ENCODE peak calls at places on chromosomes 1 and 21, in eight cellular contexts. One of them, this sample, is unnamed.

GRCh38 chr1:247218252-247218651 is 37.6 kb upstream of the VN1R5 start:
- DNase-seq in NB4: peak
- DNase-seq in lower lobe of right lung: no peak
- DNase-seq in cardiac muscle cell: no peak
- DNase-seq in cardiac fibroblast: no peak
- DNase-seq in OCI-LY7: no peak
- DNase-seq in Caco-2: no peak
- DNase-seq in astrocyte of the spinal cord: no peak
- DNase-seq in this sample: no peak

GRCh38 chr1:53505401-53505800 is 46.2 kb downstream of the DMRTB1 start:
- DNase-seq in OCI-LY7: no peak
- DNase-seq in lower lobe of right lung: no peak
- DNase-seq in cardiac fibroblast: no peak
- DNase-seq in astrocyte of the spinal cord: no peak
- DNase-seq in NB4: no peak
- DNase-seq in Caco-2: no peak
- DNase-seq in cardiac muscle cell: no peak
- DNase-seq in this sample: no peak

GRCh38 chr1:228490120-228491078 is 3.2 kb downstream of the RNF187 start:
- DNase-seq in OCI-LY7: peak
- DNase-seq in NB4: no peak
- DNase-seq in cardiac muscle cell: no peak
- DNase-seq in lower lobe of right lung: no peak
- DNase-seq in cardiac fibroblast: no peak
- DNase-seq in Caco-2: peak
- DNase-seq in astrocyte of the spinal cord: peak
- DNase-seq in this sample: no peak

GRCh38 chr1:205772607-205773032 is 2.7 kb downstream of the RAB29 start:
- DNase-seq in astrocyte of the spinal cord: no peak
- DNase-seq in Caco-2: no peak
- DNase-seq in lower lobe of right lung: no peak
- DNase-seq in cardiac muscle cell: no peak
- DNase-seq in OCI-LY7: no peak
- DNase-seq in NB4: no peak
- DNase-seq in cardiac fibroblast: no peak
- DNase-seq in this sample: no peak

GRCh38 chr1:161989108-161989507 is 34.6 kb downstream of the OLFML2B start:
- DNase-seq in cardiac muscle cell: no peak
- DNase-seq in NB4: peak
- DNase-seq in OCI-LY7: no peak
- DNase-seq in astrocyte of the spinal cord: no peak
- DNase-seq in cardiac fibroblast: no peak
- DNase-seq in lower lobe of right lung: no peak
- DNase-seq in Caco-2: no peak
- DNase-seq in this sample: no peak

GRCh38 chr1:16886860-16887605 is 8.7 kb upstream of the RNU1-2 start:
- DNase-seq in cardiac muscle cell: no peak
- DNase-seq in astrocyte of the spinal cord: no peak
- DNase-seq in lower lobe of right lung: no peak
- DNase-seq in OCI-LY7: no peak
- DNase-seq in NB4: no peak
- DNase-seq in Caco-2: no peak
- DNase-seq in cardiac fibroblast: no peak
- DNase-seq in this sample: no peak

GRCh38 chr1:44628962-44629756 is 45.1 kb downstream of the TMEM53 start:
- DNase-seq in lower lobe of right lung: no peak
- DNase-seq in NB4: no peak
- DNase-seq in astrocyte of the spinal cord: peak
- DNase-seq in cardiac fibroblast: peak
- DNase-seq in cardiac muscle cell: no peak
- DNase-seq in OCI-LY7: no peak
- DNase-seq in Caco-2: no peak
- DNase-seq in this sample: no peak

GRCh38 chr21:33834801-33835500 is 80.7 kb downstream of the ATP5PO start:
- DNase-seq in lower lobe of right lung: no peak
- DNase-seq in cardiac fibroblast: no peak
- DNase-seq in cardiac muscle cell: no peak
- DNase-seq in astrocyte of the spinal cord: no peak
- DNase-seq in NB4: no peak
- DNase-seq in Caco-2: no peak
- DNase-seq in OCI-LY7: no peak
- DNase-seq in this sample: peak

GRCh38 chr1:223824712-223825111 is 21.0 kb downstream of the TP53BP2 start:
- DNase-seq in OCI-LY7: no peak
- DNase-seq in lower lobe of right lung: no peak
- DNase-seq in cardiac muscle cell: no peak
- DNase-seq in cardiac fibroblast: no peak
- DNase-seq in astrocyte of the spinal cord: no peak
- DNase-seq in Caco-2: no peak
- DNase-seq in NB4: no peak
- DNase-seq in this sample: no peak

GRCh38 chr1:211601982-211602644 is 23.2 kb upstream of the SLC30A1 start:
- DNase-seq in Caco-2: no peak
- DNase-seq in NB4: no peak
- DNase-seq in cardiac muscle cell: no peak
- DNase-seq in cardiac fibroblast: no peak
- DNase-seq in OCI-LY7: no peak
- DNase-seq in lower lobe of right lung: no peak
- DNase-seq in astrocyte of the spinal cord: no peak
- DNase-seq in this sample: no peak

GRCh38 chr1:53175302-53175913 is 21.2 kb upstream of the CPT2 start:
- DNase-seq in OCI-LY7: no peak
- DNase-seq in NB4: no peak
- DNase-seq in lower lobe of right lung: no peak
- DNase-seq in cardiac muscle cell: no peak
- DNase-seq in cardiac fibroblast: peak
- DNase-seq in Caco-2: no peak
- DNase-seq in astrocyte of the spinal cord: peak
- DNase-seq in this sample: no peak

GRCh38 chr1:78070758-78071157 is 25.0 kb downstream of the GIPC2 start:
- DNase-seq in astrocyte of the spinal cord: peak
- DNase-seq in NB4: no peak
- DNase-seq in cardiac fibroblast: peak
- DNase-seq in OCI-LY7: no peak
- DNase-seq in lower lobe of right lung: no peak
- DNase-seq in Caco-2: no peak
- DNase-seq in cardiac muscle cell: no peak
- DNase-seq in this sample: peak

DNA sequence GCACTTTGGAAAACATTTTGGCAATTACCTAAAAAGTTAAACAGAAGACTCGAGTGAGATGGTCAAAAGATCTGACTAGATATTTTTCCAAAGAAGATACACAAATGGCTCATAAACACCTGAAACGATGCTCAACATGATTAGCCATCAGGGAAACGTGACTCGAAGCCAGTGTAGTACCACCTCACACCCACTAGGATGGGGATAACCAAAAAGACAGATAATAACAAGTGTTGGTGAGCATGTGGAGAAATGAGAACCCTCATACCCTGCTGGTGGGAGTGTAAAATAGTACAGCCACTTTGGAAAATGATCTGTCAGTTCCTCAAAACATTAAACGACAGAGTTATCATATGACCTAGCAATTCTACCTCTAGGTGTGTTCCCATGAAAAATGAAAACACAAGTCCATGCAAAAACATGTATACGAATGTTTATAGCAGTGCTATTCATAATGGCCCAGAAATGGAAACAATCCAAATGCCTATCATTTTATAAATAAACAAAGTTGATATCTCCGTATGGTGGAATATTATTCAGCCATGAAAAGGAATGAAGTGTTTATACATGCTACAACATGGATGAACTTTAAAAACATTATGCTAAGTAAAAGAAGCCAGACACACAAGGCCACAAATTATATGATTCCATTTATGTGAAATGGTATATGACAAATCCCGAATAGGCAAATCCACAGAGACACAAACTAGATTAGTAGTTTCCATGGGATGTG is 625.2 kb downstream of the KIF26B start:
- DNase-seq in NB4: no peak
- DNase-seq in cardiac muscle cell: no peak
- DNase-seq in lower lobe of right lung: no peak
- DNase-seq in OCI-LY7: no peak
- DNase-seq in astrocyte of the spinal cord: no peak
- DNase-seq in cardiac fibroblast: no peak
- DNase-seq in Caco-2: no peak
- DNase-seq in this sample: no peak
- TF ChIP-seq CTCF in NB4: no peak
- TF ChIP-seq CTCF in cardiac muscle cell: no peak
- TF ChIP-seq CTCF in lower lobe of right lung: no peak
- TF ChIP-seq CTCF in OCI-LY7: peak
- TF ChIP-seq CTCF in astrocyte of the spinal cord: no peak
- TF ChIP-seq CTCF in cardiac fibroblast: peak
- TF ChIP-seq CTCF in Caco-2: no peak
- TF ChIP-seq CTCF in this sample: peak

GRCh38 chr1:175192630-175193338 is at the start of gene KIAA0040:
- DNase-seq in cardiac muscle cell: peak
- DNase-seq in cardiac fibroblast: peak
- DNase-seq in OCI-LY7: peak
- DNase-seq in Caco-2: peak
- DNase-seq in lower lobe of right lung: peak
- DNase-seq in NB4: peak
- DNase-seq in astrocyte of the spinal cord: peak
- DNase-seq in this sample: no peak
- H3K4me3 ChIP-seq in cardiac muscle cell: peak
- H3K4me3 ChIP-seq in cardiac fibroblast: peak
- H3K4me3 ChIP-seq in OCI-LY7: peak
- H3K4me3 ChIP-seq in Caco-2: peak
- H3K4me3 ChIP-seq in lower lobe of right lung: peak
- H3K4me3 ChIP-seq in NB4: peak
- H3K4me3 ChIP-seq in astrocyte of the spinal cord: peak
- H3K4me3 ChIP-seq in this sample: peak

GRCh38 chr1:234780531-234781162 is 170.7 kb upstream of the IRF2BP2 start:
- DNase-seq in astrocyte of the spinal cord: no peak
- DNase-seq in cardiac muscle cell: no peak
- DNase-seq in Caco-2: peak
- DNase-seq in cardiac fibroblast: no peak
- DNase-seq in lower lobe of right lung: no peak
- DNase-seq in OCI-LY7: no peak
- DNase-seq in NB4: peak
- DNase-seq in this sample: no peak

GRCh38 chr1:234781241-234782056 is 171.5 kb upstream of the IRF2BP2 start:
- DNase-seq in Caco-2: peak
- DNase-seq in NB4: peak
- DNase-seq in cardiac muscle cell: no peak
- DNase-seq in OCI-LY7: no peak
- DNase-seq in cardiac fibroblast: no peak
- DNase-seq in astrocyte of the spinal cord: no peak
- DNase-seq in lower lobe of right lung: no peak
- DNase-seq in this sample: no peak

GRCh38 chr1:234782821-234783220 is 172.8 kb upstream of the IRF2BP2 start:
- DNase-seq in astrocyte of the spinal cord: no peak
- DNase-seq in cardiac muscle cell: no peak
- DNase-seq in OCI-LY7: no peak
- DNase-seq in Caco-2: no peak
- DNase-seq in cardiac fibroblast: no peak
- DNase-seq in NB4: peak
- DNase-seq in lower lobe of right lung: no peak
- DNase-seq in this sample: no peak

GRCh38 chr1:234780112-234780511 is 170.1 kb upstream of the IRF2BP2 start:
- DNase-seq in lower lobe of right lung: no peak
- DNase-seq in cardiac fibroblast: no peak
- DNase-seq in Caco-2: no peak
- DNase-seq in OCI-LY7: no peak
- DNase-seq in astrocyte of the spinal cord: no peak
- DNase-seq in NB4: peak
- DNase-seq in cardiac muscle cell: no peak
- DNase-seq in this sample: no peak

DNA sequence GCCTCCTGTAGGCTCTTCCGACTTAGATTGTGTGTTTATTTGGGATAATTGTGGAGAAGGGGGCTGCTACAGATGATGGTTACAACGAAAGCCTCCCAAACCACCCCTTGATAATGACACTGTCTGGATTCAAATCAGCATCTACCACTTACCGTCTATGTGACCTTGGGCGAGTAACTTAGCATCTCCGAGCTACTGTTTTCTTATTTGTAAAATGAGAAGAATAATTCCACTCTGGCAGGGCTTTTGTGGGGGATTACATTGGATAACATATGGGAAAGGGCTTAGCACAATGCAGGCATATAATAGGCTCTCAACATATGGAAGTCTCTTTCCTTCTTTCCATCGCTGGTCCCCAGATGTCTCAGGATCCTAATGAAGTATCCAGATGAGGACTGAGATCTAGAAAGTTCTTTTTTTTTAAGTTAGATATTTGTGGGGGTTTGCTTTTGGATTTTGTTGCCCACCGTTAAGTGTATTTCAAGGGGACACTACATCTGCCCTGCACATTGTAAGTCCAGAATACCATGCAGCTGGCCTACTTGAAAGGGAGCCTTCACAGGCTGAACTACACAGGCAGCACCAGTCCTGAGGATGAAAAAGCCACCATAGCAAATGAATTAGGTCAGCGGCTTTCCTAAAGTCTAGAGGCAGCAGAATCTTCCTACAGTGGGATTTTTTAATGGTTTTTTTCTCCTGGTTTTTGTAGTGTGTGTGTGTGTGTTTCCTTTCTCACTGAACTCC is 172.3 kb upstream of the IRF2BP2 start:
- DNase-seq in NB4: peak
- DNase-seq in cardiac fibroblast: no peak
- DNase-seq in OCI-LY7: no peak
- DNase-seq in astrocyte of the spinal cord: peak
- DNase-seq in cardiac muscle cell: no peak
- DNase-seq in lower lobe of right lung: no peak
- DNase-seq in Caco-2: no peak
- DNase-seq in this sample: no peak
- TF ChIP-seq CTCF in NB4: no peak
- TF ChIP-seq CTCF in cardiac fibroblast: no peak
- TF ChIP-seq CTCF in OCI-LY7: no peak
- TF ChIP-seq CTCF in astrocyte of the spinal cord: no peak
- TF ChIP-seq CTCF in cardiac muscle cell: no peak
- TF ChIP-seq CTCF in lower lobe of right lung: no peak
- TF ChIP-seq CTCF in Caco-2: no peak
- TF ChIP-seq CTCF in this sample: no peak

DNA sequence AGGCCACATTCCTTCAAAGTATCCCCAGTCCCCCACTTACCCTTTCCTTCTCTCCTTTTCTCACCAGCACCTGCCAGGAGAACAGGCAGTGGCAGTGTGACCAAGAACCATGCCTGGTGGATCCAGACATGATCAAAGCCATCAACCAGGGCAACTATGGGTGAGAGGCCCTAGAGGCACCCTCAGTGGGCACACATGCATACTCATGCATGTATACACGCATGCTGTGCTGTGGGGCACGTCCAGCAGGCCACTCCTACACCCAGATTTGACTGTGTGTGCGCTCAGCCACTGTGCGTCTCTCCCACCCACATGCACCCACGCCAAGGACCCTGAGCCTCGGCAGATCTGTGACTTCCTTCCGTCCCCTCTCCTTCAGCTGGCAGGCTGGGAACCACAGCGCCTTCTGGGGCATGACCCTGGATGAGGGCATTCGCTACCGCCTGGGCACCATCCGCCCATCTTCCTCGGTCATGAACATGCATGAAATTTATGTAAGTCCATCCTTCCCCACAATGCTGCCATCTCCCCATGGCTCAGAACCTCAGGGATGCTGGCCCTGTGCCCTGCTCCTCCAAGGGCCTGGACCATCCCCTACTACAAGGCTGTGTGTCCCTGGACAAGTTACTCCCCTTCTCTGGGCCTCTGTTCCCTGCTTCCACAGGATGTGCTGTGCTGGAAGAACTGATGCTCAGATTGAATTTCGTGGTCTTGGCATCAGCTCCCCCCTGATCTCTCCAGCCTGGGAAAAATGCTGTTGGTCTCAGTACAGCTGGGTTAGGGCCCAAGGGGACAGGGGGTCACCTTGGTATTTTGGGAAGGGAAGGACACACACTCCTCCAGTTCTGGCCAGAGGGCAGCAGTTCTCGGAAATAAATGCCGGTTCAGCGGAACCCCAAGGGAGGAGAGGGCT is 7.0 kb downstream of the TINAGL1 start:
- DNase-seq in NB4: no peak
- DNase-seq in cardiac fibroblast: peak
- DNase-seq in OCI-LY7: no peak
- DNase-seq in lower lobe of right lung: no peak
- DNase-seq in astrocyte of the spinal cord: no peak
- DNase-seq in Caco-2: no peak
- DNase-seq in cardiac muscle cell: no peak
- DNase-seq in this sample: no peak
- H3K4me3 ChIP-seq in NB4: no peak
- H3K4me3 ChIP-seq in cardiac fibroblast: no peak
- H3K4me3 ChIP-seq in OCI-LY7: no peak
- H3K4me3 ChIP-seq in lower lobe of right lung: peak
- H3K4me3 ChIP-seq in astrocyte of the spinal cord: no peak
- H3K4me3 ChIP-seq in Caco-2: no peak
- H3K4me3 ChIP-seq in cardiac muscle cell: no peak
- H3K4me3 ChIP-seq in this sample: no peak